ENCODE peak calls at places on chromosome 21, in five cellular contexts. One of them, this sample, is unnamed.
A peak's percentile ranks its signal among the peaks of the same experiment; 100 is the strongest.

GRCh38 chr21:39580744-39581143 is 32.0 kb upstream of the B3GALT5 start:
- DNase-seq in GM23248: no peak
- DNase-seq in tibial nerve: no peak
- DNase-seq in CD8-positive, alpha-beta T cell: no peak
- DNase-seq in psoas muscle: no peak
- DNase-seq in this sample: no peak

GRCh38 chr21:44295646-44296045 is 4.2 kb upstream of the PFKL start:
- DNase-seq in GM23248: no peak
- DNase-seq in tibial nerve: no peak
- DNase-seq in CD8-positive, alpha-beta T cell: no peak
- DNase-seq in psoas muscle: no peak
- DNase-seq in this sample: no peak

GRCh38 chr21:46017148-46017547 is 35.6 kb downstream of the COL6A1 start:
- DNase-seq in GM23248: no peak
- DNase-seq in tibial nerve: no peak
- DNase-seq in CD8-positive, alpha-beta T cell: no peak
- DNase-seq in psoas muscle: no peak
- DNase-seq in this sample: no peak

GRCh38 chr21:28344985-28345384 is 647.7 kb downstream of the LTN1 start:
- DNase-seq in GM23248: no peak
- DNase-seq in tibial nerve: no peak
- DNase-seq in CD8-positive, alpha-beta T cell: no peak
- DNase-seq in psoas muscle: no peak
- DNase-seq in this sample: no peak

GRCh38 chr21:38768385-38769071 is 37.2 kb upstream of the ETS2 start:
- DNase-seq in GM23248: peak; percentile 87
- DNase-seq in tibial nerve: no peak
- DNase-seq in CD8-positive, alpha-beta T cell: no peak
- DNase-seq in psoas muscle: no peak
- DNase-seq in this sample: no peak

GRCh38 chr21:17128132-17128531 is 384.7 kb upstream of the CXADR start:
- DNase-seq in GM23248: no peak
- DNase-seq in tibial nerve: no peak
- DNase-seq in CD8-positive, alpha-beta T cell: no peak
- DNase-seq in psoas muscle: no peak
- DNase-seq in this sample: no peak

GRCh38 chr21:25425156-25425555 is 182.1 kb downstream of the MRPL39 start:
- DNase-seq in GM23248: no peak
- DNase-seq in tibial nerve: no peak
- DNase-seq in CD8-positive, alpha-beta T cell: no peak
- DNase-seq in psoas muscle: no peak
- DNase-seq in this sample: no peak

GRCh38 chr21:37278199-37278598 is 11.1 kb upstream of the VPS26C start:
- DNase-seq in GM23248: no peak
- DNase-seq in tibial nerve: no peak
- DNase-seq in CD8-positive, alpha-beta T cell: no peak
- DNase-seq in psoas muscle: no peak
- DNase-seq in this sample: no peak

GRCh38 chr21:45973475-45974072 is 8.0 kb upstream of the COL6A1 start:
- DNase-seq in GM23248: peak; percentile 90
- DNase-seq in tibial nerve: peak; percentile 70
- DNase-seq in CD8-positive, alpha-beta T cell: peak; percentile 64
- DNase-seq in psoas muscle: peak; percentile 88
- DNase-seq in this sample: no peak

GRCh38 chr21:45080639-45081414 is 6.4 kb downstream of the ADARB1 start:
- DNase-seq in GM23248: peak; percentile 79
- DNase-seq in tibial nerve: no peak
- DNase-seq in CD8-positive, alpha-beta T cell: no peak
- DNase-seq in psoas muscle: no peak
- DNase-seq in this sample: no peak

GRCh38 chr21:36591326-36591970 is 107.5 kb upstream of the SIM2 start:
- DNase-seq in GM23248: no peak
- DNase-seq in tibial nerve: no peak
- DNase-seq in CD8-positive, alpha-beta T cell: no peak
- DNase-seq in psoas muscle: no peak
- DNase-seq in this sample: peak; percentile 45

GRCh38 chr21:45581322-45581712 is 39.1 kb upstream of the SLC19A1 start:
- DNase-seq in GM23248: no peak
- DNase-seq in tibial nerve: no peak
- DNase-seq in CD8-positive, alpha-beta T cell: no peak
- DNase-seq in psoas muscle: no peak
- DNase-seq in this sample: peak; percentile 16

GRCh38 chr21:16195476-16195875 is 465.7 kb downstream of the USP25 start:
- DNase-seq in GM23248: peak; percentile 83
- DNase-seq in tibial nerve: no peak
- DNase-seq in CD8-positive, alpha-beta T cell: no peak
- DNase-seq in psoas muscle: no peak
- DNase-seq in this sample: no peak

GRCh38 chr21:34889537-34890257 is 159.4 kb downstream of the RUNX1 start:
- DNase-seq in GM23248: peak; percentile 94
- DNase-seq in tibial nerve: peak; percentile 47
- DNase-seq in CD8-positive, alpha-beta T cell: peak; percentile 46
- DNase-seq in psoas muscle: peak; percentile 87
- DNase-seq in this sample: peak; percentile 98

GRCh38 chr21:36792505-36792967 is 93.6 kb downstream of the SIM2 start:
- DNase-seq in GM23248: peak; percentile 34
- DNase-seq in tibial nerve: no peak
- DNase-seq in CD8-positive, alpha-beta T cell: no peak
- DNase-seq in psoas muscle: peak; percentile 59
- DNase-seq in this sample: no peak

GRCh38 chr21:36846624-36847023 is 119.8 kb downstream of the HLCS start:
- DNase-seq in GM23248: no peak
- DNase-seq in tibial nerve: no peak
- DNase-seq in CD8-positive, alpha-beta T cell: no peak
- DNase-seq in psoas muscle: no peak
- DNase-seq in this sample: no peak

GRCh38 chr21:44532712-44533111 is 7.3 kb downstream of the KRTAP10-1 start:
- DNase-seq in GM23248: no peak
- DNase-seq in tibial nerve: no peak
- DNase-seq in CD8-positive, alpha-beta T cell: no peak
- DNase-seq in psoas muscle: no peak
- DNase-seq in this sample: no peak

GRCh38 chr21:44931501-44932365 is 8.1 kb upstream of the SLX9 start:
- DNase-seq in GM23248: peak; percentile 25
- DNase-seq in tibial nerve: no peak
- DNase-seq in CD8-positive, alpha-beta T cell: no peak
- DNase-seq in psoas muscle: peak; percentile 59
- DNase-seq in this sample: no peak

GRCh38 chr21:35925497-35925896 is 134.8 kb downstream of the SETD4 start:
- DNase-seq in GM23248: peak; percentile 43
- DNase-seq in tibial nerve: no peak
- DNase-seq in CD8-positive, alpha-beta T cell: no peak
- DNase-seq in psoas muscle: no peak
- DNase-seq in this sample: no peak

GRCh38 chr21:29656504-29657227 is 283.1 kb downstream of the GRIK1 start:
- DNase-seq in GM23248: peak; percentile 69
- DNase-seq in tibial nerve: no peak
- DNase-seq in CD8-positive, alpha-beta T cell: no peak
- DNase-seq in psoas muscle: no peak
- DNase-seq in this sample: no peak

GRCh38 chr21:21921410-21922232 is 923.4 kb downstream of the NCAM2 start:
- DNase-seq in GM23248: peak; percentile 49
- DNase-seq in tibial nerve: no peak
- DNase-seq in CD8-positive, alpha-beta T cell: no peak
- DNase-seq in psoas muscle: no peak
- DNase-seq in this sample: no peak

GRCh38 chr21:16541366-16541765 is 811.6 kb downstream of the USP25 start:
- DNase-seq in GM23248: no peak
- DNase-seq in tibial nerve: no peak
- DNase-seq in CD8-positive, alpha-beta T cell: no peak
- DNase-seq in psoas muscle: no peak
- DNase-seq in this sample: no peak

GRCh38 chr21:30561957-30562356 is 843 bp upstream of the KRTAP19-7 start:
- DNase-seq in GM23248: no peak
- DNase-seq in tibial nerve: no peak
- DNase-seq in CD8-positive, alpha-beta T cell: no peak
- DNase-seq in psoas muscle: no peak
- DNase-seq in this sample: no peak

GRCh38 chr21:16310191-16310590 is 580.4 kb downstream of the USP25 start:
- DNase-seq in GM23248: no peak
- DNase-seq in tibial nerve: no peak
- DNase-seq in CD8-positive, alpha-beta T cell: no peak
- DNase-seq in psoas muscle: no peak
- DNase-seq in this sample: no peak

GRCh38 chr21:46077674-46078101 is 20.2 kb upstream of the COL6A2 start:
- DNase-seq in GM23248: no peak
- DNase-seq in tibial nerve: no peak
- DNase-seq in CD8-positive, alpha-beta T cell: no peak
- DNase-seq in psoas muscle: peak; percentile 36
- DNase-seq in this sample: peak; percentile 24

GRCh38 chr21:36463991-36464390 is 15.9 kb downstream of the CLDN14 start:
- DNase-seq in GM23248: no peak
- DNase-seq in tibial nerve: no peak
- DNase-seq in CD8-positive, alpha-beta T cell: no peak
- DNase-seq in psoas muscle: no peak
- DNase-seq in this sample: no peak

GRCh38 chr21:17784604-17785402 is 34.4 kb downstream of the C21orf91 start:
- DNase-seq in GM23248: no peak
- DNase-seq in tibial nerve: no peak
- DNase-seq in CD8-positive, alpha-beta T cell: no peak
- DNase-seq in psoas muscle: no peak
- DNase-seq in this sample: no peak

GRCh38 chr21:29098156-29098555 is 24.7 kb upstream of the CCT8 start:
- DNase-seq in GM23248: peak; percentile 27
- DNase-seq in tibial nerve: no peak
- DNase-seq in CD8-positive, alpha-beta T cell: no peak
- DNase-seq in psoas muscle: no peak
- DNase-seq in this sample: no peak

GRCh38 chr21:34632498-34632897 is 17.6 kb upstream of the RCAN1 start:
- DNase-seq in GM23248: no peak
- DNase-seq in tibial nerve: no peak
- DNase-seq in CD8-positive, alpha-beta T cell: no peak
- DNase-seq in psoas muscle: no peak
- DNase-seq in this sample: no peak

GRCh38 chr21:31254131-31254530 is 89.9 kb downstream of the TIAM1 start:
- DNase-seq in GM23248: no peak
- DNase-seq in tibial nerve: no peak
- DNase-seq in CD8-positive, alpha-beta T cell: no peak
- DNase-seq in psoas muscle: no peak
- DNase-seq in this sample: no peak

GRCh38 chr21:18832081-18832670 is 428.6 kb upstream of the TMPRSS15 start:
- DNase-seq in GM23248: no peak
- DNase-seq in tibial nerve: no peak
- DNase-seq in CD8-positive, alpha-beta T cell: no peak
- DNase-seq in psoas muscle: no peak
- DNase-seq in this sample: no peak

GRCh38 chr21:45253180-45253579 is 34.5 kb downstream of the POFUT2 start:
- DNase-seq in GM23248: peak; percentile 69
- DNase-seq in tibial nerve: no peak
- DNase-seq in CD8-positive, alpha-beta T cell: no peak
- DNase-seq in psoas muscle: peak; percentile 28
- DNase-seq in this sample: no peak

GRCh38 chr21:44089001-44089911 is 17.9 kb upstream of the PWP2 start:
- DNase-seq in GM23248: no peak
- DNase-seq in tibial nerve: no peak
- DNase-seq in CD8-positive, alpha-beta T cell: no peak
- DNase-seq in psoas muscle: no peak
- DNase-seq in this sample: no peak

GRCh38 chr21:38228115-38228514 is 28.7 kb upstream of the KCNJ15 start:
- DNase-seq in GM23248: no peak
- DNase-seq in tibial nerve: no peak
- DNase-seq in CD8-positive, alpha-beta T cell: no peak
- DNase-seq in psoas muscle: no peak
- DNase-seq in this sample: no peak

GRCh38 chr21:32391755-32392154 is 1.1 kb downstream of the URB1 start:
- DNase-seq in GM23248: no peak
- DNase-seq in tibial nerve: no peak
- DNase-seq in CD8-positive, alpha-beta T cell: no peak
- DNase-seq in psoas muscle: no peak
- DNase-seq in this sample: no peak
- H3K4me3 ChIP-seq in GM23248: peak overlapping the region; percentile 99
- H3K4me3 ChIP-seq in tibial nerve: peak overlapping the region; percentile 97
- H3K4me3 ChIP-seq in CD8-positive, alpha-beta T cell: peak overlapping the region; percentile 98
- H3K4me3 ChIP-seq in psoas muscle: peak overlapping the region; percentile 95
- H3K4me3 ChIP-seq in this sample: peak overlapping the region; percentile 99

GRCh38 chr21:32710987-32711386 is 16.8 kb downstream of the SYNJ1 start:
- DNase-seq in GM23248: no peak
- DNase-seq in tibial nerve: no peak
- DNase-seq in CD8-positive, alpha-beta T cell: no peak
- DNase-seq in psoas muscle: no peak
- DNase-seq in this sample: no peak
- H3K4me1 ChIP-seq in GM23248: no peaks in the 10 kb centered on the region
- H3K4me1 ChIP-seq in tibial nerve: no peaks in the 10 kb centered on the region
- H3K4me1 ChIP-seq in CD8-positive, alpha-beta T cell: no peaks in the 10 kb centered on the region
- H3K4me1 ChIP-seq in psoas muscle: peaks cover 7% of the 10 kb centered on the region
- H3K4me1 ChIP-seq in this sample: peaks cover 5% of the 10 kb centered on the region

GRCh38 chr21:42336065-42336464 is 14.7 kb downstream of the TFF2 start:
- DNase-seq in GM23248: no peak
- DNase-seq in tibial nerve: no peak
- DNase-seq in CD8-positive, alpha-beta T cell: no peak
- DNase-seq in psoas muscle: no peak
- DNase-seq in this sample: no peak
- H3K4me3 ChIP-seq in GM23248: no peak overlapping the region
- H3K4me3 ChIP-seq in tibial nerve: no peak overlapping the region
- H3K4me3 ChIP-seq in CD8-positive, alpha-beta T cell: no peak overlapping the region
- H3K4me3 ChIP-seq in psoas muscle: no peak overlapping the region
- H3K4me3 ChIP-seq in this sample: no peak overlapping the region

DNA sequence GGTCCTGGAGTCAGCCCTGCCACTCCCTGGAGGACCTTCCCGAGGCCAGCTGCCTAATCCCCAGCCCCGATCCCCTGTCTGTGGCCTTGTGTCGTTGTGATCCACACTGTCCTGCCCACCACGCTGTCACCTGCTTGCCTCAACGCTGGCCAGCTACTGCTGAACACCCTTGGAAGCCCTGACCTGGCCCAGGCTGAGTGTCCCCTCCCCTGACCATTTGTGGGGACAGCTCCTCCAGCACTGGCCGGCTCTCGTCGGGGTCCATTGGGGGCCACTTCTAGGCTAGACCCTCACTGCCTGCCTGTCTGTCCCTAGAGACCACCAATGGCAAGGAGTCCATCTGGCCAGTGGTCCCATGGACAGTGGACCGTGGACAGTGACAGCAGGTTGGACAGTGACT is 12.0 kb upstream of the UMODL1 start:
- DNase-seq in GM23248: no peak
- DNase-seq in tibial nerve: no peak
- DNase-seq in CD8-positive, alpha-beta T cell: no peak
- DNase-seq in psoas muscle: no peak
- DNase-seq in this sample: no peak
- H3K4me1 ChIP-seq in GM23248: peaks cover 17% of the 10 kb centered on the region
- H3K4me1 ChIP-seq in tibial nerve: peaks cover 11% of the 10 kb centered on the region
- H3K4me1 ChIP-seq in CD8-positive, alpha-beta T cell: peaks cover 23% of the 10 kb centered on the region
- H3K4me1 ChIP-seq in psoas muscle: peaks cover 3% of the 10 kb centered on the region
- H3K4me1 ChIP-seq in this sample: peaks cover 45% of the 10 kb centered on the region

This sample was measured in left lung.